ENCODE peak calls at places on chromosomes 5 and 9, in six cellular contexts. J, L, Z, G, E and B are unnamed samples.

GRCh38 chr5:89457411-89458329 is 574.7 kb upstream of the MEF2C start:
- DNase-seq in Z (no peak), G (no peak), J (peak), E (peak), L (no peak), B (peak)

GRCh38 chr9:127503947-127504886 is 52.9 kb downstream of the LRSAM1 start:
- DNase-seq in L (peak), J (peak), Z (peak), E (peak), G (peak), B (peak)

GRCh38 chr9:120715331-120715924 is 1.2 kb upstream of the MEGF9 start:
- DNase-seq in E (peak), J (peak), L (no peak), Z (peak), G (no peak), B (peak)

GRCh38 chr9:134368571-134368970 is 42.3 kb downstream of the RXRA start:
- DNase-seq in G (no peak), L (no peak), E (no peak), J (no peak), Z (no peak), B (no peak)

GRCh38 chr5:60972225-60972624 is 27.2 kb downstream of the NDUFAF2 start:
- DNase-seq in E (no peak), Z (no peak), J (no peak), L (no peak), G (no peak), B (no peak)

GRCh38 chr9:95305770-95306492 is 11.6 kb downstream of the FANCC start:
- DNase-seq in Z (no peak), G (no peak), E (peak), L (no peak), J (peak), B (no peak)

GRCh38 chr9:99307846-99308245 is 85.8 kb downstream of the SEC61B start:
- DNase-seq in Z (no peak), L (no peak), E (no peak), G (peak), J (no peak), B (no peak)

GRCh38 chr5:6391151-6391550 is 12.8 kb upstream of the MED10 start:
- DNase-seq in E (no peak), L (no peak), Z (no peak), G (no peak), J (no peak), B (no peak)

GRCh38 chr5:128014578-128014977 is 69.0 kb upstream of the SLC12A2 start:
- DNase-seq in G (no peak), Z (no peak), E (no peak), J (no peak), L (no peak), B (no peak)

GRCh38 chr5:68288756-68289134 is 73.2 kb downstream of the PIK3R1 start:
- DNase-seq in E (no peak), J (no peak), G (peak), Z (no peak), L (no peak), B (peak)

GRCh38 chr9:18396102-18396728 is 77.7 kb upstream of the ADAMTSL1 start:
- DNase-seq in J (peak), E (peak), L (no peak), G (no peak), Z (no peak), B (no peak)

GRCh38 chr5:171484460-171484899 is 65.0 kb downstream of the FGF18 start:
- DNase-seq in J (peak), Z (no peak), L (no peak), E (peak), G (peak), B (peak)

GRCh38 chr9:82418334-82418733 is 429.8 kb downstream of the SPATA31D1 start:
- DNase-seq in E (no peak), L (no peak), J (no peak), Z (no peak), G (peak), B (no peak)

GRCh38 chr5:142984525-142984924 is 214.3 kb downstream of the ARHGAP26 start:
- DNase-seq in E (no peak), L (no peak), Z (no peak), G (no peak), J (no peak), B (no peak)